ENCODE peak calls at places on chromosomes 13 and 19, in four cellular contexts. Z is SK-N-SH, S is GM12878, R is H1. L is an unnamed sample.

GRCh38 chr13:106573855-106574254 is 5.9 kb upstream of the ARGLU1 start:
- DNase-seq in Z (no peak), S (no peak), R (no peak), L (no peak)

GRCh38 chr13:97395437-97396136 is 38.4 kb upstream of the RAP2A start:
- DNase-seq in Z (no peak), S (no peak), R (no peak), L (no peak)

GRCh38 chr19:22622020-22622419 is 12.1 kb upstream of the ZNF492 start:
- DNase-seq in R (no peak), S (no peak), Z (no peak), L (no peak)

GRCh38 chr19:4650159-4650558 is 10.8 kb downstream of the TNFAIP8L1 start:
- DNase-seq in S (no peak), R (no peak), Z (no peak), L (no peak)

GRCh38 chr19:30226464-30227070 is 145.6 kb upstream of the ZNF536 start:
- DNase-seq in R (peak), Z (peak), S (no peak), L (no peak)

GRCh38 chr13:32045537-32045936 is 14.0 kb downstream of the FRY start:
- DNase-seq in Z (no peak), R (no peak), S (no peak), L (no peak)

GRCh38 chr13:32471187-32471922 is 43.4 kb upstream of the N4BP2L1 start:
- DNase-seq in S (no peak), Z (no peak), R (no peak), L (no peak)

GRCh38 chr13:68345963-68346362 is 1115.8 kb upstream of the PCDH9 start:
- DNase-seq in Z (no peak), R (no peak), S (no peak), L (no peak)

GRCh38 chr19:52896431-52897148 is 845 bp downstream of the ZNF320 start:
- DNase-seq in Z (peak), R (peak), S (no peak), L (no peak)

GRCh38 chr19:43560687-43561086 is 14.6 kb downstream of the XRCC1 start:
- DNase-seq in R (no peak), S (no peak), Z (no peak), L (peak)

GRCh38 chr13:71789952-71790351 is 77.1 kb downstream of the DACH1 start:
- DNase-seq in R (no peak), S (no peak), Z (no peak), L (no peak)

GRCh38 chr13:47110141-47110540 is 213.3 kb upstream of the HTR2A start:
- DNase-seq in S (no peak), R (no peak), Z (no peak), L (no peak)

GRCh38 chr13:53513199-53513598 is 484.6 kb downstream of the OLFM4 start:
- DNase-seq in R (no peak), Z (no peak), S (no peak), L (no peak)

GRCh38 chr13:76816394-76816793 is 69.8 kb downstream of the KCTD12 start:
- DNase-seq in R (no peak), Z (no peak), S (no peak), L (no peak)
- TF ChIP-seq GABPA in R (no peak), Z (no peak), S (no peak), L (no peak)

GRCh38 chr13:109569938-109570711 is 216.3 kb downstream of the IRS2 start:
- DNase-seq in Z (no peak), S (peak), R (no peak), L (no peak)
- TF ChIP-seq TCF12 in Z (no peak), S (no peak), R (no peak), L (no peak)

DNA sequence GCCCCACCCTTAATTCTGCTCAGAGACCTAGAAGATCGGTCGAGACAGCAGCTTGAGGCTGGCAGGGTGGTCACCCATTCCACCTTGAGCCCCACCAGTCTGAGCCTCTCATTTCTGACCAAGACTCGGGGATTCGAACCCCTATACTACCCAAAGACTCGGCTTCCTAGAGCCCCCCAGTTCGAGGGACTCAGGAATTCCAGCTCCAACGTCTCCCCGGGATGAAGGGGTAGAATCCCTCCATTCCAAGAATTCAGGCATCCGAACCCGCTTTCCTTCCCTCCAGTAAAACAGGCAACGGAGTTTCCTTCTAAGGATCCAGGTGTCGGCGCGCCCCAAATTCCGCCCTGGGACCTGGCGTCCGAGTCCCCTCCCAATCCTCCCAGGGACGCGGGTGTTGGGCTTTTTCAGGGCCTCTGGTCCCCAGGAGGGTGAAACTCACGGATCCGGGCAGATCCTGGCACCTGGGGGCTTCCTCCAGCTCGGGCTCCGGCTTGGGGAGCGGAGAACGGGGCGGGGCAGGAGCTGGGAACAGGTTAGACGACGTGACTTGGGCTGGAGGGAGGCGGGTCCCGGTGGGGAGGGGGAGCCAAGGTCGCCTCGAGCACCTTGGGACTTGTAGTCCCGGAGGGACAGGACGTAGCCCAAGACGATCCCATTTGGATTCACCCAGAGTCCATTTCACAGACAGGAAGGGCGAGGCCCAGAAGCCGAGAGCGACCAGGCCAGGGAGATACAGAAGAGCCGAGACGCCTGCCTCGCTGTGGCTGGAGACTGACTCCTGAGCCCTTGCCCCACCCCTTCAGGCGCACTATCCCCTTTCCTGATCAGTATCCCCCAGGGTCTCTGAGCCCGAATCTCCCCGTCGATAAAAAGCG is at the start of gene PPP1R13L:
- DNase-seq in Z (peak), S (peak), R (peak), L (peak)
- TF ChIP-seq GABPA in Z (no peak), S (no peak), R (no peak), L (no peak)

GRCh38 chr19:8505680-8506401 is 3.4 kb upstream of the PRAM1 start:
- DNase-seq in Z (peak), S (no peak), R (peak), L (peak)
- TF ChIP-seq TCF12 in Z (no peak), S (no peak), R (no peak), L (no peak)

GRCh38 chr19:48698046-48698445 is 2.3 kb downstream of the FUT2 start:
- DNase-seq in S (no peak), Z (no peak), R (no peak), L (no peak)
- TF ChIP-seq GABPA in S (no peak), Z (no peak), R (no peak), L (no peak)

GRCh38 chr13:76226941-76227340 is 590.8 kb downstream of the LMO7 start:
- DNase-seq in S (no peak), R (no peak), Z (no peak), L (no peak)

GRCh38 chr13:76225815-76226489 is 589.8 kb downstream of the LMO7 start:
- DNase-seq in S (no peak), Z (no peak), R (no peak), L (no peak)

GRCh38 chr13:76223999-76224398 is 587.9 kb downstream of the LMO7 start:
- DNase-seq in S (no peak), Z (no peak), R (no peak), L (no peak)

GRCh38 chr13:76231522-76232167 is 595.5 kb downstream of the LMO7 start:
- DNase-seq in S (no peak), Z (no peak), R (no peak), L (no peak)

GRCh38 chr13:76229281-76229680 is 593.2 kb downstream of the LMO7 start:
- DNase-seq in S (no peak), R (no peak), Z (no peak), L (no peak)
- TF ChIP-seq TCF12 in S (no peak), R (no peak), Z (no peak), L (no peak)

GRCh38 chr13:44340508-44340907 is 33.1 kb upstream of the SERP2 start:
- DNase-seq in R (no peak), S (no peak), Z (no peak), L (no peak)
- TF ChIP-seq GABPA in R (no peak), S (no peak), Z (no peak), L (no peak)

L was measured in HepG2.